ENCODE peak calls at places on chromosomes 5 and 9, in five cellular contexts. P is CD4-positive, CD25-positive, alpha-beta regulatory T cell; C is astrocyte; J is AG04449; H is T1000. F is an unnamed sample.
A peak's percentile ranks its signal among the peaks of the same experiment; 100 is the strongest.

GRCh38 chr5:102830241-102830640 is 75.1 kb downstream of the PAM start:
- DNase-seq in P (no peak), C (no peak), J (no peak), H (no peak), F (no peak)

GRCh38 chr5:176675676-176676360 is 28.5 kb downstream of the TSPAN17 start:
- DNase-seq in P (no peak), C (no peak), J (no peak), H (no peak), F (no peak)

GRCh38 chr9:80797427-80797825 is 891.9 kb downstream of the TLE1 start:
- DNase-seq in P (no peak), C (no peak), J (no peak), H (no peak), F (no peak)

GRCh38 chr5:61582421-61582820 is 250.4 kb downstream of the ZSWIM6 start:
- DNase-seq in P (no peak), C (peak; percentile 42), J (no peak), H (no peak), F (no peak)

GRCh38 chr5:113274836-113275414 is 159.9 kb downstream of the TSSK1B start:
- DNase-seq in P (no peak), C (no peak), J (no peak), H (no peak), F (no peak)

GRCh38 chr5:54936201-54936600 is 49.2 kb downstream of the ESM1 start:
- DNase-seq in P (no peak), C (no peak), J (no peak), H (no peak), F (no peak)

GRCh38 chr5:150593593-150593992 is 46.9 kb upstream of the SYNPO start:
- DNase-seq in P (no peak), C (peak; percentile 20), J (no peak), H (no peak), F (no peak)

GRCh38 chr9:69158471-69158870 is 15.6 kb upstream of the TJP2 start:
- DNase-seq in P (no peak), C (no peak), J (no peak), H (no peak), F (no peak)

F was measured in IMR-90.